ENCODE peak calls at places on chromosomes 3 and 15, in five cellular contexts. U, F, Z, M and D are unnamed samples.

GRCh38 chr3:172076212-172076611 is 36.8 kb downstream of the FNDC3B start:
- DNase-seq in M (no peak), F (no peak), Z (no peak), U (no peak), D (no peak)

GRCh38 chr15:29695486-29696167 is 126.6 kb downstream of the TJP1 start:
- DNase-seq in U (no peak), M (no peak), Z (no peak), F (no peak), D (no peak)

GRCh38 chr15:59400103-59400813 is 27.6 kb upstream of the MYO1E start:
- DNase-seq in M (no peak), Z (no peak), F (no peak), U (no peak), D (no peak)

GRCh38 chr3:61315874-61316273 is 64.6 kb upstream of the FHIT start:
- DNase-seq in F (peak), Z (peak), U (no peak), M (peak), D (peak)

GRCh38 chr3:137709011-137709601 is 55.0 kb upstream of the SOX14 start:
- DNase-seq in F (peak), Z (no peak), M (peak), U (no peak), D (peak)

GRCh38 chr3:124412642-124413041 is 317.6 kb upstream of the UMPS start:
- DNase-seq in M (no peak), Z (no peak), U (no peak), F (no peak), D (no peak)

GRCh38 chr3:100335137-100335833 is 728 bp downstream of the NIT2 start:
- DNase-seq in U (no peak), Z (peak), M (peak), F (peak), D (peak)

GRCh38 chr15:58432421-58432820 is 630 bp downstream of the LIPC start:
- DNase-seq in M (no peak), Z (peak), F (no peak), U (no peak), D (peak)

GRCh38 chr3:127056976-127057375 is 74.1 kb downstream of the PLXNA1 start:
- DNase-seq in U (no peak), M (no peak), Z (no peak), F (no peak), D (no peak)

GRCh38 chr3:117898722-117899121 is 1135.9 kb downstream of the IGSF11 start:
- DNase-seq in M (peak), U (peak), Z (no peak), F (no peak), D (peak)

GRCh38 chr3:44069276-44069675 is 172.4 kb upstream of the TOPAZ1 start:
- DNase-seq in Z (no peak), U (no peak), F (no peak), M (no peak), D (no peak)

GRCh38 chr3:114418724-114419543 is 125.1 kb downstream of the TIGIT start:
- DNase-seq in U (peak), M (peak), F (no peak), Z (peak), D (peak)

GRCh38 chr3:28502555-28502954 is 153.9 kb upstream of the AZI2 start:
- DNase-seq in M (no peak), F (no peak), U (no peak), Z (no peak), D (no peak)

GRCh38 chr3:150545419-150546225 is 674 bp downstream of the SERP1 start:
- DNase-seq in M (peak), F (peak), U (no peak), Z (peak), D (no peak)

GRCh38 chr3:12345141-12345561 is 56.3 kb downstream of the PPARG start:
- DNase-seq in M (no peak), F (no peak), Z (peak), U (no peak), D (peak)

GRCh38 chr15:77819271-77819806 is 186.6 kb upstream of the LINGO1 start:
- DNase-seq in M (peak), F (no peak), U (no peak), Z (peak), D (no peak)

GRCh38 chr15:77059761-77060345 is 11.1 kb downstream of the TSPAN3 start:
- DNase-seq in Z (no peak), U (no peak), F (peak), M (no peak), D (peak)

GRCh38 chr3:151925419-151925818 is 52.0 kb downstream of the SUCNR1 start:
- DNase-seq in M (no peak), Z (no peak), U (no peak), F (peak), D (peak)